ENCODE peak calls at places on chromosomes 1 and 21, in five cellular contexts. V, H, Z, M and Q are unnamed samples.

GRCh38 chr1:171817511-171818265 is 23.6 kb upstream of the DNM3 start:
- DNase-seq in V (peak; percentile 46), H (peak; percentile 42), Z (no peak), M (no peak), Q (no peak)

GRCh38 chr1:38571726-38572125 is 287.8 kb downstream of the RRAGC start:
- DNase-seq in V (no peak), H (no peak), Z (no peak), M (no peak), Q (no peak)

GRCh38 chr1:99252630-99253029 is 11.7 kb upstream of the PLPPR4 start:
- DNase-seq in V (no peak), H (no peak), Z (no peak), M (no peak), Q (peak; percentile 40)

GRCh38 chr1:3674100-3675094 is 22.1 kb downstream of the TP73 start:
- DNase-seq in V (peak; percentile 76), H (peak; percentile 69), Z (no peak), M (no peak), Q (peak; percentile 65)

GRCh38 chr1:218878369-218878768 is 295.3 kb upstream of the LYPLAL1 start:
- DNase-seq in V (no peak), H (no peak), Z (no peak), M (no peak), Q (no peak)

GRCh38 chr1:223393275-223394214 is at the start of gene CCDC185:
- DNase-seq in V (no peak), H (peak; percentile 51), Z (peak; percentile 40), M (no peak), Q (peak; percentile 16)

GRCh38 chr1:1755852-1756251 is 22.4 kb downstream of the NADK start:
- DNase-seq in V (no peak), H (no peak), Z (no peak), M (no peak), Q (no peak)

GRCh38 chr1:1005774-1006304 is 5.9 kb upstream of the HES4 start:
- DNase-seq in V (no peak), H (no peak), Z (no peak), M (no peak), Q (peak; percentile 58)

GRCh38 chr1:232529747-232530146 is 100.2 kb downstream of the SIPA1L2 start:
- DNase-seq in V (no peak), H (peak; percentile 13), Z (no peak), M (no peak), Q (no peak)

GRCh38 chr1:76465030-76465429 is 390.5 kb downstream of the ST6GALNAC3 start:
- DNase-seq in V (no peak), H (no peak), Z (no peak), M (no peak), Q (no peak)

DNA sequence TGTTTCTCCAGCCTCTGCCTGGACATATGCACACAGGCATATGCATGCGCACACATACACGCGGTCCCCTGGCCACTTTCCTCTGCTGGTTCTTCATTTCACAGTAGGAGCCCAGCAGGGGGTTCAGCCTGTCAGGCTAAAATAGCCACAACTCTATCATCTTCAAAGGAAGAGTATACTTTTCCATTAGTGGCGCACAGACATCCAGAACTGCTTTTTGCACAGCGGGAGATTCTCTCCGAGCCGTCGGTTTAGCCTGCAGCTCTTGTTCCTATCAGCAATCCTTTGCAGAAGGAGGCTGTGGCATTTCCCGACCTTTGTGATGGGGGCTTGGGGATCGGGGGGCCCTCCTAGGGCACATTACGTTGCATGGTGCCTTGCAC is 22.0 kb upstream of the KLHDC7A start:
- DNase-seq in V (no peak), H (no peak), Z (no peak), M (no peak), Q (no peak)
- TF ChIP-seq CTCF in V (no peak), H (no peak), Z (no peak), M (no peak), Q (no peak)

GRCh38 chr1:54497338-54497737 is 50.7 kb upstream of the ACOT11 start:
- DNase-seq in V (no peak), H (no peak), Z (no peak), M (no peak), Q (no peak)
- H3K9me3 ChIP-seq in V (no peaks in the 10 kb centered on the region), H (no peaks in the 10 kb centered on the region), Z (no peaks in the 10 kb centered on the region), M (no peaks in the 10 kb centered on the region), Q (no peaks in the 10 kb centered on the region)

GRCh38 chr1:200899451-200899915 is 4.8 kb downstream of the INAVA start:
- DNase-seq in V (no peak), H (no peak), Z (no peak), M (no peak), Q (no peak)
- H3K4me1 ChIP-seq in V (peaks cover 5% of the 10 kb centered on the region), H (peaks cover 19% of the 10 kb centered on the region), Z (peaks cover 51% of the 10 kb centered on the region), M (no peaks in the 10 kb centered on the region), Q (peaks cover 4% of the 10 kb centered on the region)

GRCh38 chr1:178361847-178362246 is 134.9 kb downstream of the CLEC20A start:
- DNase-seq in V (no peak), H (no peak), Z (no peak), M (no peak), Q (no peak)
- TF ChIP-seq CTCF in V (peak; percentile 41), H (no peak), Z (no peak), M (no peak), Q (no peak)

GRCh38 chr21:21675601-21676000 is 677.4 kb downstream of the NCAM2 start:
- DNase-seq in V (no peak), H (no peak), Z (no peak), M (no peak), Q (no peak)
- H3K9me3 ChIP-seq in V (no peaks in the 10 kb centered on the region), H (no peaks in the 10 kb centered on the region), Z (no peaks in the 10 kb centered on the region), M (no peaks in the 10 kb centered on the region), Q (no peaks in the 10 kb centered on the region)

DNA sequence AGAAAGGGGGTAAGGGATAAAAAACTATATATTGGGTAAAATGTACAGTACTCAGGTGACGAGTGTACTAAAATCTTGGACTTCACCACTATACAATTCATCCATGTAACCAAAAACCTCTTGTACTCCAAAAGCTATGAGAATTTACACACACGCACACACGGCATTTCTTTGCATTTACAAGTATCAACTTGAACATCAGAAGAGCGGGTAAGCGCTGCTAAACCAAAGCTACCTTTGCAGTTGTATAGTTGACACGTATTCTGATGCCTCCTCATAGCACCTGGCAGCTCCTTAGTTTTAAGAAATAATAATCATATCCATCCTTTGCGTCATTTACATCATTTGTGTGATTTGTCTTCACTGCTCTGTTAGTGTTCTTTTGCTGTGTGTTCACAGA is 17.6 kb downstream of the CDC42BPA start:
- DNase-seq in V (no peak), H (no peak), Z (no peak), M (no peak), Q (no peak)
- H3K4me1 ChIP-seq in V (no peaks in the 10 kb centered on the region), H (peaks cover 25% of the 10 kb centered on the region), Z (peaks cover 35% of the 10 kb centered on the region), M (peaks cover 24% of the 10 kb centered on the region), Q (peaks cover 3% of the 10 kb centered on the region)